ENCODE peak calls at places on chromosomes 1 and 21, in six cellular contexts. H is progenitor cell of endocrine pancreas, O is lower leg skin, L is mesothelial cell of epicardium, D is fibroblast of the aortic adventitia, F is cardiac muscle cell. B is an unnamed sample.

GRCh38 chr1:14946567-14947285 is 206.8 kb upstream of the TMEM51 start:
- DNase-seq in H (no peak), O (no peak), L (no peak), D (peak), F (peak), B (no peak)

GRCh38 chr1:20729155-20729931 is 3.2 kb downstream of the SH2D5 start:
- DNase-seq in H (no peak), O (peak), L (peak), D (no peak), F (no peak), B (no peak)

GRCh38 chr1:26468911-26469310 is 3.3 kb upstream of the HMGN2 start:
- DNase-seq in H (no peak), O (no peak), L (no peak), D (no peak), F (no peak), B (no peak)

GRCh38 chr1:159214149-159214760 is 9.6 kb downstream of the ACKR1 start:
- DNase-seq in H (peak), O (no peak), L (peak), D (peak), F (peak), B (no peak)

GRCh38 chr1:11061652-11062365 is 2.0 kb upstream of the SRM start:
- DNase-seq in H (no peak), O (peak), L (no peak), D (no peak), F (no peak), B (no peak)

GRCh38 chr21:42395910-42396625 is at the start of gene TMPRSS3:
- DNase-seq in H (no peak), O (no peak), L (no peak), D (no peak), F (no peak), B (no peak)

GRCh38 chr1:41980872-41981653 is 62.3 kb upstream of the HIVEP3 start:
- DNase-seq in H (no peak), O (peak), L (no peak), D (no peak), F (no peak), B (no peak)

GRCh38 chr1:228333739-228334115 is 72.9 kb downstream of the TRIM11 start:
- DNase-seq in H (no peak), O (peak), L (no peak), D (no peak), F (no peak), B (no peak)

GRCh38 chr1:174659823-174660222 is 212.1 kb downstream of the GPR52 start:
- DNase-seq in H (no peak), O (no peak), L (no peak), D (peak), F (peak), B (no peak)

GRCh38 chr1:169236143-169236542 is 129.7 kb downstream of the ATP1B1 start:
- DNase-seq in H (no peak), O (no peak), L (no peak), D (peak), F (peak), B (no peak)

GRCh38 chr21:33908760-33909159 is 6.8 kb downstream of the ATP5PO start:
- DNase-seq in H (no peak), O (no peak), L (no peak), D (no peak), F (no peak), B (no peak)

GRCh38 chr1:54245501-54245900 is 45.5 kb downstream of the MRPL37 start:
- DNase-seq in H (no peak), O (no peak), L (no peak), D (no peak), F (no peak), B (no peak)

GRCh38 chr1:182395911-182396310 is 4.3 kb upstream of the GLUL start:
- DNase-seq in H (no peak), O (no peak), L (no peak), D (no peak), F (no peak), B (no peak)

GRCh38 chr1:193339396-193339795 is 153.0 kb upstream of the B3GALT2 start:
- DNase-seq in H (no peak), O (no peak), L (no peak), D (no peak), F (no peak), B (no peak)

GRCh38 chr1:94927405-94928175 is 680 bp upstream of the CNN3 start:
- DNase-seq in H (no peak), O (peak), L (no peak), D (peak), F (peak), B (no peak)

GRCh38 chr1:156959414-156959813 is 39.0 kb downstream of the LRRC71 start:
- DNase-seq in H (no peak), O (no peak), L (no peak), D (peak), F (no peak), B (no peak)

GRCh38 chr1:231393668-231394067 is 28.4 kb downstream of the EGLN1 start:
- DNase-seq in H (no peak), O (no peak), L (no peak), D (peak), F (peak), B (no peak)

GRCh38 chr1:15609631-15610030 is 7.6 kb upstream of the DDI2 start:
- DNase-seq in H (no peak), O (no peak), L (no peak), D (no peak), F (no peak), B (no peak)

GRCh38 chr21:41230530-41230929 is 62.6 kb downstream of the BACE2 start:
- DNase-seq in H (no peak), O (no peak), L (no peak), D (no peak), F (no peak), B (no peak)

GRCh38 chr1:157124855-157125254 is 13.3 kb downstream of the ETV3 start:
- DNase-seq in H (no peak), O (peak), L (no peak), D (no peak), F (no peak), B (no peak)

GRCh38 chr1:39576016-39576657 is 453 bp downstream of the PABPC4 start:
- DNase-seq in H (no peak), O (no peak), L (peak), D (no peak), F (peak), B (no peak)

GRCh38 chr1:219927298-219927955 is 930 bp downstream of the SLC30A10 start:
- DNase-seq in H (no peak), O (no peak), L (no peak), D (no peak), F (no peak), B (no peak)

DNA sequence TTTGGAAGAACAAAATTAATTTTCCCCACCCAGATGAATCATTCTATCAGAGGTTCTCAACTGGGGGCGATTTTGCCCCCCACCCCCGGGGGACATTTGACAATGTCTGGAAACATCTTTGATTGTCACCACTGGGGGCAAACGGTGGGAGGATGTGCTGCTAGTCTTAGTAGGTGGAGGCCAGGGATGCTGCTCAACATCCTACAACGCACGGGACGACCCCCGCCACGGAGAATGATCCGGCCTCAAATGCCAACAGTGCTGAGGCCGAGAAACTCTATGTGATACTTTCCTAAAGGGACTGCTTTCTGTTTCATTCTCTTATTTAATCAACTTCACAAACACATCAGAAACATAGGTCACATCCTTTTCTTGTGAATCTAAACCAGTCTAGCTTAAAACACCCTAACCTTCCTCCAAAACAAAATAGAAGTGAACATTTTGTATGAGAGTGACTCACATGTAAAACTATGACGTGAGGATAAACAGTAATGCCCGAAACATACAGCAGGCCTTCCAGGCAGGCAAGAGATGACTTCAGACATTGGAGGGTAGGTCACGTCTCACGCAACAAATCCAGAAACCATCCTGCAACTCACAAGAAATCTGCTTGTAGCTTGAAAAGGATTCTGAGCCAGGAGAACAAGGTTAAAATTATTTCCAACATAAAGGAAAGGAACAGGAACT is 37.2 kb upstream of the ETS2 start:
- DNase-seq in H (no peak), O (peak), L (no peak), D (peak), F (peak), B (no peak)
- TF ChIP-seq CTCF in H (no peak), O (no peak), L (no peak), D (no peak), F (no peak), B (no peak)

DNA sequence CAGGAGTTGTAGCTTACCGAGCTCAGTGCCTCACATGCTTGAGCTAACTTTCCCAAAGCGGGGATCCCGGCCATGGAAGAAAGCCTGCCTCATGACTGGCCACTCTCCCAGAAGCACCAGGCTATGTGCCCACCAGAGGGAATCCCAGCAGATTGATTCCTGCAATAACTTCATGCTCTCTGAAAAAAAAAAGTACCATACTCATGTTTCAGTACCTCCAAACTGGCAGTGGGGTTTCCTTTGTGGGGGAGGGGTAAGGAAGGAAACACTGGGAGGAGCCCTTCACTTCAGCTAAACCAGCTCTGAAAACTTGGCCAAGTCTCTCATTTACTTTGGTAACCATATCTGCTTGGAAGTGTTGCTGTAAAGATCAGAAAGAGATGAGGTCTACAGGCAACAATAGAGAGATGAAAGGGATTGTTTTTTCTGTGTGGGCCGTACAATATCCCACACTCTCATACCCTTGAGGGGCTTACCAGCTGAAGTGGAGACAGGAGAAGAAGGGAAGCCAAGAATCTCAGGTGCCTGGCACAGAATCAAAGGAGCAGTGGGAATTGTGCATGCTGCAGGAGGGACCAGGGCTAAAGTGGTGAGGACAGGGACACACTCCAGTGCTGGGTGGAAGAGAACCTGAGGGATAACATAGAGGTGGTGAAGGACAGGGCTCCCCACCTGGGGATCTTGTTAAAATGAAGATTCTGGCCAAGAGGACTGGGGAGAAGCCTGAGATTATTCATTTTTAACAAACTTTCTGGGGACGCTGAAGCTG is 42.4 kb upstream of the TACSTD2 start:
- DNase-seq in H (no peak), O (no peak), L (no peak), D (peak), F (peak), B (no peak)
- TF ChIP-seq CTCF in H (no peak), O (no peak), L (no peak), D (no peak), F (no peak), B (no peak)

DNA sequence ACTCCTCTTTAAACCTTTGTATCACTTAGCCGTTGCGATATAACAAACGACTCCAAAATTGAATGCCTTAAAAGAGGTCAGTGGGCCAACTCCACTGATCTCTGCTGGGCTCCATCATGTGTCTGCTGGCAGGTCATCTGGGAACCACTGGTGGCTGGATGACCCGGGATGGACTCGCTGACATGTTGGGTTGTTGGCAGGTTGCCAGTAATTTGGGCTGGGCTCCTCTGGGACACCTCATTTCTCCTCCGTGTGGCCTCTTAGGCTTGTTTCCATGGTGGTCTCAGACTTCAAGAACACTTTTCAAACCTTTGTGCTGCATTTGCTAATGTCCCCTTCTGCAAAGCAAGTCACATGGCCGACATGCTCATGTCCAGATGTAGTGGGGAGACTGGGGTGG is 139.3 kb upstream of the POU3F1 start:
- DNase-seq in H (no peak), O (no peak), L (no peak), D (no peak), F (no peak), B (no peak)
- TF ChIP-seq CTCF in H (no peak), O (no peak), L (no peak), D (no peak), F (no peak), B (no peak)

GRCh38 chr1:79874289-79874688 is 867.8 kb upstream of the ADGRL4 start:
- DNase-seq in H (no peak), O (no peak), L (no peak), D (no peak), F (peak), B (no peak)
- TF ChIP-seq CTCF in H (no peak), O (no peak), L (no peak), D (no peak), F (peak), B (no peak)

GRCh38 chr1:246532519-246532918 is 25.4 kb upstream of the SMYD3 start:
- DNase-seq in H (no peak), O (no peak), L (no peak), D (no peak), F (no peak), B (no peak)
- TF ChIP-seq CTCF in H (no peak), O (no peak), L (no peak), D (peak), F (peak), B (peak)

B was measured in D721Med.